ENCODE peak calls at places on chromosomes 16 and 17, in six cellular contexts. A, H, X, P, J and M are unnamed samples.

GRCh38 chr17:73947281-73947975 is 256.1 kb upstream of the RPL38 start:
- DNase-seq in A (no peak), H (no peak), X (no peak), P (no peak), J (no peak), M (no peak)

GRCh38 chr16:31460582-31461002 is 1.3 kb downstream of the ARMC5 start:
- DNase-seq in A (peak), H (peak), X (peak), P (peak), J (peak), M (peak)

GRCh38 chr17:74042744-74043486 is 160.6 kb upstream of the RPL38 start:
- DNase-seq in A (no peak), H (no peak), X (peak), P (no peak), J (peak), M (peak)

GRCh38 chr17:55161935-55162555 is 102.7 kb upstream of the HLF start:
- DNase-seq in A (no peak), H (no peak), X (peak), P (no peak), J (no peak), M (peak)

GRCh38 chr16:87409781-87410180 is 17.6 kb downstream of the MAP1LC3B start:
- DNase-seq in A (no peak), H (no peak), X (no peak), P (no peak), J (no peak), M (no peak)

GRCh38 chr16:80463776-80464175 is 77.0 kb upstream of the DYNLRB2 start:
- DNase-seq in A (no peak), H (no peak), X (no peak), P (no peak), J (no peak), M (no peak)

GRCh38 chr17:9875441-9875840 is 29.6 kb downstream of the RCVRN start:
- DNase-seq in A (peak), H (no peak), X (no peak), P (peak), J (peak), M (peak)

GRCh38 chr17:40726919-40727318 is 23.4 kb upstream of the KRT24 start:
- DNase-seq in A (peak), H (no peak), X (peak), P (peak), J (no peak), M (peak)

GRCh38 chr17:11351479-11351878 is 110.5 kb downstream of the SHISA6 start:
- DNase-seq in A (no peak), H (no peak), X (no peak), P (no peak), J (no peak), M (no peak)

GRCh38 chr16:4936181-4936990 is 562 bp downstream of the PPL start:
- DNase-seq in A (peak), H (no peak), X (no peak), P (peak), J (peak), M (peak)

GRCh38 chr16:81216114-81216513 is 22.4 kb upstream of the BCO1 start:
- DNase-seq in A (no peak), H (no peak), X (no peak), P (no peak), J (no peak), M (no peak)

GRCh38 chr16:71626018-71626857 is at the start of gene MARVELD3:
- DNase-seq in A (peak), H (peak), X (peak), P (peak), J (peak), M (peak)

GRCh38 chr16:85605912-85606841 is 6.9 kb upstream of the GSE1 start:
- DNase-seq in A (no peak), H (no peak), X (no peak), P (no peak), J (no peak), M (no peak)

GRCh38 chr17:74351552-74352210 is 10.0 kb downstream of the BTBD17 start:
- DNase-seq in A (peak), H (no peak), X (no peak), P (peak), J (peak), M (no peak)

GRCh38 chr17:56653877-56654276 is 60.4 kb downstream of the NOG start:
- DNase-seq in A (peak), H (peak), X (peak), P (peak), J (peak), M (peak)

GRCh38 chr17:55381017-55381770 is 40.4 kb downstream of the MMD start:
- DNase-seq in A (no peak), H (no peak), X (no peak), P (no peak), J (no peak), M (peak)

GRCh38 chr17:28865946-28866752 is 11.3 kb downstream of the ERAL1 start:
- DNase-seq in A (no peak), H (no peak), X (no peak), P (no peak), J (no peak), M (no peak)

GRCh38 chr17:63954402-63955063 is 18.2 kb downstream of the SCN4A start:
- DNase-seq in A (no peak), H (peak), X (no peak), P (no peak), J (no peak), M (no peak)

GRCh38 chr17:737561-738113 is 5.2 kb downstream of the TLCD3A start:
- DNase-seq in A (no peak), H (no peak), X (no peak), P (no peak), J (no peak), M (no peak)
- H3K4me2 ChIP-seq in A (no peak), H (no peak), X (no peak), P (no peak), J (no peak), M (no peak)

DNA sequence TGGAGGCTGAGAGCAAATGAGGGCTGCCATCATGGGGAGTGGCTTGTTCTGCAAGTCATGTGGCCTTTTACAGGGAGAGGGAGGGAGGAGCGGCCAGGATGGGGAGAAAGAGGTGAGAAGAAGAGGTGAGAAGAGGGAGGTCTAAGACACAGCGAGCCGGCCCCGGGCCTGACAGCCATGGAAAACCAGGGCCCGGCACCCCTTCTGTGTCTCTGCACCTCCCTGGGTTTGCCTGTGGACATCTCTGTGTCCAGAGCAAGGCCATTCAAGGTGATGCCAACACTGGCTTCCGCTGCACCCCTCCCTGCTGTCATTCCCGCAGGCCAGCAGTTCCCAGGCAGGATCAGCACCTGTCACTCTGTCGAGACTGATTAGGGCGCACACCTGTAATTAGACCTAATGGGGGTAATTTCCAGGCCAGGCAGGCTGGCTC is 75.6 kb downstream of the MGAT5B start:
- DNase-seq in A (no peak), H (no peak), X (no peak), P (no peak), J (no peak), M (no peak)
- TF ChIP-seq EZH2 in A (no peak), H (no peak), X (no peak), P (no peak), J (no peak), M (no peak)

GRCh38 chr17:16943032-16943352 is 28.9 kb downstream of the TNFRSF13B start:
- DNase-seq in A (no peak), H (no peak), X (no peak), P (no peak), J (no peak), M (no peak)

GRCh38 chr17:16941643-16942042 is 30.3 kb downstream of the TNFRSF13B start:
- DNase-seq in A (no peak), H (no peak), X (no peak), P (no peak), J (no peak), M (peak)

GRCh38 chr17:16941072-16941641 is 30.8 kb downstream of the TNFRSF13B start:
- DNase-seq in A (no peak), H (no peak), X (no peak), P (no peak), J (no peak), M (peak)

GRCh38 chr17:16943541-16944333 is 28.2 kb downstream of the TNFRSF13B start:
- DNase-seq in A (no peak), H (no peak), X (no peak), P (no peak), J (no peak), M (no peak)

GRCh38 chr17:16942141-16943031 is 29.5 kb downstream of the TNFRSF13B start:
- DNase-seq in A (no peak), H (no peak), X (no peak), P (no peak), J (no peak), M (peak)
- TF ChIP-seq EZH2phosphoT487 in A (no peak), H (no peak), X (no peak), P (no peak), J (no peak), M (no peak)

DNA sequence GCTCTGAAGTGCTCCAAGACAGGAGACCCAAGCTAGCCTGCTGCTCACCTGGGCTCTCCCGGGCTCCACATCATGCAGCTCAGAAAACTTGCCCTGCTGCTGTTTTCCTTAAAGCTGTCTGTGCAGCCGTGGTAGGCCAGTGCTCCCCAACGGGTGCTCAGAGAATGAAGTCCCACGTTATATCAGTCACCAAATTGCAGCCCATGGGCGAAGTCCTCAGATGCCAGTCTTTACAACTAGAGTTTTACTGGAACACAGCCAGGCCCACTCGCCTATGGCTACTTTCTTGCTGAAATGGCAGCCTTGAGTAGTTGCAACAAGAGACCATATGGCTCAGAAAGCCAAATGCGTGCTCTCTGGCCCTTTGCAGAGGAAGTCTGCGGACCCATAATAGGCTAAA is 6.3 kb downstream of the CREBBP start:
- DNase-seq in A (no peak), H (no peak), X (no peak), P (no peak), J (no peak), M (no peak)
- H3K4me2 ChIP-seq in A (peak), H (no peak), X (no peak), P (no peak), J (peak), M (no peak)

DNA sequence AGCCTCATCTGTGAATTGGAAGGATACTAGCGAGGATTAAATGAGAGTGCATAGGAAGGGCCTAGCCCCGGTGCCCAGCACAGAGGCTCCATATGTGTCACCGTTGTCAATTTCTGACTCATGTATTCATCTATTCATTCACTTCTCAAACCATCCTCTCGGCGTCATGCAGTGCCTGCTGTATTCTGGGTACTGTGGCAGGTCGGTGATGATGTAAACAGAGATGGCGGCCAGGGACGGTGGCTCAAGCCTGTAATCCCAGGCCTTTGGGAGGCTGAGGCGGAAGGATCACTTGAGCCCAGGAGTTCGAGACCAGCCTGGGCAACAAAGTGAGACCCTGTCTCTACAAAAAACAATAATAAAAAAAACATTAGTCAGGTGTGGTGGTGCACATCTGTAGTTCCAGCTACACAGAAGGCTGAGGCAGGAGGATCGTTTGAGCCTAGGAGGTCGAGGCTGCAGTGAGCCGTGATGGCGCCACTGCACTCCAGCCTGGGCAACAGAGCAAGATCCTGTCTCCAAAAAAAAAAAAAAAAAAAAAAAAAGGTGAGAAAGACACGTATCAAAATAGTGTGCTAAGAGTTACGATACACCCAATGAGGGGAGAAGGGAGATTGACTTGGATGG is 4.3 kb upstream of the PPP1R1B start:
- DNase-seq in A (peak), H (peak), X (no peak), P (no peak), J (no peak), M (peak)
- TF ChIP-seq EZH2 in A (no peak), H (no peak), X (no peak), P (no peak), J (no peak), M (no peak)

GRCh38 chr16:1427473-1428461 is 3.1 kb upstream of the PERCC1 start:
- DNase-seq in A (no peak), H (no peak), X (no peak), P (no peak), J (no peak), M (no peak)

GRCh38 chr16:1429026-1429425 is 1.9 kb upstream of the PERCC1 start:
- DNase-seq in A (no peak), H (no peak), X (no peak), P (no peak), J (no peak), M (no peak)

GRCh38 chr16:1425616-1426370 is 5.1 kb upstream of the PERCC1 start:
- DNase-seq in A (no peak), H (no peak), X (no peak), P (no peak), J (no peak), M (no peak)

GRCh38 chr16:1428511-1428910 is 2.4 kb upstream of the PERCC1 start:
- DNase-seq in A (peak), H (no peak), X (no peak), P (peak), J (no peak), M (no peak)

DNA sequence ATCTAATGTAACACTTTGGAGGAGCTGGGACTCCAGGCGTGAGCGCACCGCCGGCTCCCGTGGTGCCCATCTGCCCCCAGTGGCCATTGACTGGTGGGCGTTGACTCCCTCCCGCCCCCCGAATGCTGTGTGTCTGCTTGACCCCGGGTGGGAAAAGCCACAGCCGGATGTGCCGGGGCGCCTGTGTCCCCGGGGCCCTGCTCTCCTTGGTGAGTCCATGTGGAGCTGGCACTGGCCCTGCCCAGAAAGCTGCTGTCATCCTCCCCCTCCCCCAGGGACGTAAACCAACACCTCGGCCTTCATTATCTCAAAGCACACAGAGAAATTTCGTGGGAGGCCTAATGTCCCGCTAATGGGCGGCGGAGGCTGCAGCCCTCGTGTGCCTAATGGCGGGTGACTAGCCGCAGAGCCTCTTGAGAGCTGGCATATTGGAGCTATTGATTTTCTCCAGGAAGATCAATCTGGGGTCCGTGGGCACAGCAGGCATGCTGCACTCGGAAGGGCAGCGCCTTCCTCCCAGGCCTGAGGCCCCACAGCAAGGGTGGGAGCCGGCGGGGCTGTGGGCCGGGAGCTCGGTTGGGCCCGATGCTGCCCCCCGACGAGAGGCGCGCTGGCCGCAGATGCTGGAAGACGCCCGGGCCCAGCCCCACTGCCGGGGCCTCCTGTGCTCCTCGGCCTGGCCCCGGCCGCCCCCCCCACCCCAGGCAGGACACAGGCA is 4.0 kb upstream of the PERCC1 start:
- DNase-seq in A (peak), H (no peak), X (no peak), P (no peak), J (no peak), M (no peak)
- TF ChIP-seq EZH2phosphoT487 in A (no peak), H (no peak), X (no peak), P (no peak), J (no peak), M (no peak)

DNA sequence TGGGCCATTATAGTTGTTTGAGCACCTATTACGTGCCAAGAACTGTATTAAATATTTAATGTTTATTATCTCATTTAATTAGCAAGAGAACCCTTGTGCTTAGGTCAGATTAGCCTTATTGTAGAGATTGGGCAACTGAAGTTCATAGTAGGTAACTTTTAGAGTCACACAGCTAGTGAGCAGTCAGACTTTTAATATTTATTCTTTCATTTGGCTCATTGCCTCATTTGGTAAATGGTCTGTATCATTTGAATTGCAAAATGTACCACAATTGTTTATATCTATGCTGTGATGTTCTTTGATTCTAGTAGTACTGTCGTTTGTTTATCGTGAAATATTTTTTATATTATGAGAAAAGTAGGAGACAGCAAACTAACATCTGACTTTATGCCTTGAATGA is 7.6 kb downstream of the CLTC start:
- DNase-seq in A (no peak), H (no peak), X (no peak), P (no peak), J (no peak), M (no peak)
- H3K4me2 ChIP-seq in A (no peak), H (no peak), X (no peak), P (no peak), J (peak), M (no peak)